ENCODE peak calls at places on chromosomes 16 and 17, in seven cellular contexts. One of them, this sample, is unnamed.

GRCh38 chr17:6279659-6280058 is 155.3 kb downstream of the AIPL1 start:
- DNase-seq in mammary epithelial cell: peak; percentile 88
- DNase-seq in GM12878: no peak
- DNase-seq in stomach: no peak
- DNase-seq in thoracic aorta: no peak
- DNase-seq in sigmoid colon: no peak
- DNase-seq in kidney: no peak
- DNase-seq in this sample: no peak

GRCh38 chr17:55273579-55274370 is 9.0 kb downstream of the HLF start:
- DNase-seq in mammary epithelial cell: peak; percentile 68
- DNase-seq in GM12878: no peak
- DNase-seq in stomach: peak; percentile 84
- DNase-seq in thoracic aorta: peak; percentile 62
- DNase-seq in sigmoid colon: peak; percentile 93
- DNase-seq in kidney: peak; percentile 92
- DNase-seq in this sample: no peak

GRCh38 chr17:61401280-61402072 is 1.8 kb downstream of the TBX2 start:
- DNase-seq in mammary epithelial cell: no peak
- DNase-seq in GM12878: no peak
- DNase-seq in stomach: no peak
- DNase-seq in thoracic aorta: no peak
- DNase-seq in sigmoid colon: no peak
- DNase-seq in kidney: peak; percentile 67
- DNase-seq in this sample: no peak

GRCh38 chr16:83059237-83059636 is 432.5 kb downstream of the CDH13 start:
- DNase-seq in mammary epithelial cell: peak; percentile 36
- DNase-seq in GM12878: no peak
- DNase-seq in stomach: no peak
- DNase-seq in thoracic aorta: no peak
- DNase-seq in sigmoid colon: no peak
- DNase-seq in kidney: no peak
- DNase-seq in this sample: no peak

GRCh38 chr16:11613381-11614303 is 26.9 kb upstream of the LITAF start:
- DNase-seq in mammary epithelial cell: peak; percentile 94
- DNase-seq in GM12878: no peak
- DNase-seq in stomach: peak; percentile 69
- DNase-seq in thoracic aorta: no peak
- DNase-seq in sigmoid colon: peak; percentile 81
- DNase-seq in kidney: peak; percentile 83
- DNase-seq in this sample: peak; percentile 91

GRCh38 chr16:50743575-50744225 is 1.8 kb downstream of the CYLD start:
- DNase-seq in mammary epithelial cell: no peak
- DNase-seq in GM12878: no peak
- DNase-seq in stomach: no peak
- DNase-seq in thoracic aorta: no peak
- DNase-seq in sigmoid colon: no peak
- DNase-seq in kidney: no peak
- DNase-seq in this sample: no peak

GRCh38 chr17:66633322-66633965 is 201.5 kb upstream of the CACNG5 start:
- DNase-seq in mammary epithelial cell: no peak
- DNase-seq in GM12878: no peak
- DNase-seq in stomach: no peak
- DNase-seq in thoracic aorta: no peak
- DNase-seq in sigmoid colon: no peak
- DNase-seq in kidney: no peak
- DNase-seq in this sample: no peak

GRCh38 chr16:66222756-66223155 is 143.7 kb upstream of the CDH5 start:
- DNase-seq in mammary epithelial cell: no peak
- DNase-seq in GM12878: no peak
- DNase-seq in stomach: no peak
- DNase-seq in thoracic aorta: no peak
- DNase-seq in sigmoid colon: peak; percentile 10
- DNase-seq in kidney: no peak
- DNase-seq in this sample: no peak

GRCh38 chr16:79071424-79071823 is 529.1 kb downstream of the MAF start:
- DNase-seq in mammary epithelial cell: peak; percentile 25
- DNase-seq in GM12878: no peak
- DNase-seq in stomach: no peak
- DNase-seq in thoracic aorta: no peak
- DNase-seq in sigmoid colon: peak; percentile 79
- DNase-seq in kidney: no peak
- DNase-seq in this sample: no peak

GRCh38 chr17:27417596-27418365 is 38.5 kb upstream of the KSR1 start:
- DNase-seq in mammary epithelial cell: no peak
- DNase-seq in GM12878: no peak
- DNase-seq in stomach: no peak
- DNase-seq in thoracic aorta: no peak
- DNase-seq in sigmoid colon: peak; percentile 39
- DNase-seq in kidney: no peak
- DNase-seq in this sample: no peak

GRCh38 chr16:86044241-86044671 is 145.3 kb downstream of the IRF8 start:
- DNase-seq in mammary epithelial cell: no peak
- DNase-seq in GM12878: no peak
- DNase-seq in stomach: peak; percentile 31
- DNase-seq in thoracic aorta: no peak
- DNase-seq in sigmoid colon: peak; percentile 78
- DNase-seq in kidney: peak; percentile 75
- DNase-seq in this sample: peak; percentile 74

GRCh38 chr17:16463341-16464000 is 28.5 kb downstream of the LRRC75A start:
- DNase-seq in mammary epithelial cell: peak; percentile 35
- DNase-seq in GM12878: no peak
- DNase-seq in stomach: peak; percentile 75
- DNase-seq in thoracic aorta: no peak
- DNase-seq in sigmoid colon: no peak
- DNase-seq in kidney: no peak
- DNase-seq in this sample: no peak

GRCh38 chr16:5738586-5738985 is 641.0 kb upstream of the EEF2KMT start:
- DNase-seq in mammary epithelial cell: no peak
- DNase-seq in GM12878: no peak
- DNase-seq in stomach: no peak
- DNase-seq in thoracic aorta: no peak
- DNase-seq in sigmoid colon: no peak
- DNase-seq in kidney: no peak
- DNase-seq in this sample: no peak

GRCh38 chr17:81647640-81648012 is 8.7 kb downstream of the PDE6G start:
- DNase-seq in mammary epithelial cell: no peak
- DNase-seq in GM12878: no peak
- DNase-seq in stomach: no peak
- DNase-seq in thoracic aorta: no peak
- DNase-seq in sigmoid colon: no peak
- DNase-seq in kidney: no peak
- DNase-seq in this sample: no peak

GRCh38 chr17:30954046-30954805 is 16.6 kb upstream of the RNF135 start:
- DNase-seq in mammary epithelial cell: no peak
- DNase-seq in GM12878: no peak
- DNase-seq in stomach: no peak
- DNase-seq in thoracic aorta: no peak
- DNase-seq in sigmoid colon: peak; percentile 63
- DNase-seq in kidney: peak; percentile 63
- DNase-seq in this sample: no peak

GRCh38 chr16:88424536-88425230 is 28.4 kb upstream of the ZFPM1 start:
- DNase-seq in mammary epithelial cell: peak; percentile 21
- DNase-seq in GM12878: no peak
- DNase-seq in stomach: no peak
- DNase-seq in thoracic aorta: no peak
- DNase-seq in sigmoid colon: no peak
- DNase-seq in kidney: no peak
- DNase-seq in this sample: no peak

GRCh38 chr16:88428156-88428555 is 24.9 kb upstream of the ZFPM1 start:
- DNase-seq in mammary epithelial cell: no peak
- DNase-seq in GM12878: no peak
- DNase-seq in stomach: no peak
- DNase-seq in thoracic aorta: no peak
- DNase-seq in sigmoid colon: no peak
- DNase-seq in kidney: no peak
- DNase-seq in this sample: no peak

GRCh38 chr16:88423448-88423850 is 29.6 kb upstream of the ZFPM1 start:
- DNase-seq in mammary epithelial cell: no peak
- DNase-seq in GM12878: no peak
- DNase-seq in stomach: no peak
- DNase-seq in thoracic aorta: no peak
- DNase-seq in sigmoid colon: no peak
- DNase-seq in kidney: no peak
- DNase-seq in this sample: no peak

GRCh38 chr16:88427376-88427775 is 25.7 kb upstream of the ZFPM1 start:
- DNase-seq in mammary epithelial cell: no peak
- DNase-seq in GM12878: no peak
- DNase-seq in stomach: no peak
- DNase-seq in thoracic aorta: no peak
- DNase-seq in sigmoid colon: no peak
- DNase-seq in kidney: no peak
- DNase-seq in this sample: no peak

GRCh38 chr16:88426018-88426417 is 27.1 kb upstream of the ZFPM1 start:
- DNase-seq in mammary epithelial cell: no peak
- DNase-seq in GM12878: no peak
- DNase-seq in stomach: no peak
- DNase-seq in thoracic aorta: no peak
- DNase-seq in sigmoid colon: no peak
- DNase-seq in kidney: no peak
- DNase-seq in this sample: no peak
- H3K9me3 ChIP-seq in mammary epithelial cell: no peaks in the 10 kb centered on the region
- H3K9me3 ChIP-seq in GM12878: no peaks in the 10 kb centered on the region
- H3K9me3 ChIP-seq in stomach: no peaks in the 10 kb centered on the region
- H3K9me3 ChIP-seq in thoracic aorta: no peaks in the 10 kb centered on the region
- H3K9me3 ChIP-seq in sigmoid colon: no peaks in the 10 kb centered on the region
- H3K9me3 ChIP-seq in kidney: no peaks in the 10 kb centered on the region
- H3K9me3 ChIP-seq in this sample: no peaks in the 10 kb centered on the region

GRCh38 chr17:38561416-38562214 is 44.1 kb downstream of the SRCIN1 start:
- DNase-seq in mammary epithelial cell: no peak
- DNase-seq in GM12878: no peak
- DNase-seq in stomach: no peak
- DNase-seq in thoracic aorta: no peak
- DNase-seq in sigmoid colon: no peak
- DNase-seq in kidney: no peak
- DNase-seq in this sample: no peak

GRCh38 chr17:38558751-38559024 is 47.1 kb downstream of the SRCIN1 start:
- DNase-seq in mammary epithelial cell: no peak
- DNase-seq in GM12878: no peak
- DNase-seq in stomach: no peak
- DNase-seq in thoracic aorta: no peak
- DNase-seq in sigmoid colon: no peak
- DNase-seq in kidney: no peak
- DNase-seq in this sample: no peak

GRCh38 chr17:38560503-38561318 is 45.0 kb downstream of the SRCIN1 start:
- DNase-seq in mammary epithelial cell: peak; percentile 14
- DNase-seq in GM12878: no peak
- DNase-seq in stomach: no peak
- DNase-seq in thoracic aorta: no peak
- DNase-seq in sigmoid colon: no peak
- DNase-seq in kidney: no peak
- DNase-seq in this sample: no peak

GRCh38 chr17:38559025-38559879 is 46.5 kb downstream of the SRCIN1 start:
- DNase-seq in mammary epithelial cell: peak; percentile 90
- DNase-seq in GM12878: peak; percentile 47
- DNase-seq in stomach: peak; percentile 94
- DNase-seq in thoracic aorta: no peak
- DNase-seq in sigmoid colon: peak; percentile 92
- DNase-seq in kidney: peak; percentile 97
- DNase-seq in this sample: peak; percentile 75

GRCh38 chr17:38559880-38560230 is 45.9 kb downstream of the SRCIN1 start:
- DNase-seq in mammary epithelial cell: no peak
- DNase-seq in GM12878: no peak
- DNase-seq in stomach: no peak
- DNase-seq in thoracic aorta: no peak
- DNase-seq in sigmoid colon: no peak
- DNase-seq in kidney: no peak
- DNase-seq in this sample: no peak
- H3K4me3 ChIP-seq in mammary epithelial cell: no peak overlapping the region
- H3K4me3 ChIP-seq in GM12878: peak overlapping the region; percentile 14
- H3K4me3 ChIP-seq in stomach: peak overlapping the region; percentile 58
- H3K4me3 ChIP-seq in thoracic aorta: peak overlapping the region; percentile 67
- H3K4me3 ChIP-seq in sigmoid colon: no peak overlapping the region
- H3K4me3 ChIP-seq in kidney: no peak overlapping the region
- H3K4me3 ChIP-seq in this sample: no peak overlapping the region

DNA sequence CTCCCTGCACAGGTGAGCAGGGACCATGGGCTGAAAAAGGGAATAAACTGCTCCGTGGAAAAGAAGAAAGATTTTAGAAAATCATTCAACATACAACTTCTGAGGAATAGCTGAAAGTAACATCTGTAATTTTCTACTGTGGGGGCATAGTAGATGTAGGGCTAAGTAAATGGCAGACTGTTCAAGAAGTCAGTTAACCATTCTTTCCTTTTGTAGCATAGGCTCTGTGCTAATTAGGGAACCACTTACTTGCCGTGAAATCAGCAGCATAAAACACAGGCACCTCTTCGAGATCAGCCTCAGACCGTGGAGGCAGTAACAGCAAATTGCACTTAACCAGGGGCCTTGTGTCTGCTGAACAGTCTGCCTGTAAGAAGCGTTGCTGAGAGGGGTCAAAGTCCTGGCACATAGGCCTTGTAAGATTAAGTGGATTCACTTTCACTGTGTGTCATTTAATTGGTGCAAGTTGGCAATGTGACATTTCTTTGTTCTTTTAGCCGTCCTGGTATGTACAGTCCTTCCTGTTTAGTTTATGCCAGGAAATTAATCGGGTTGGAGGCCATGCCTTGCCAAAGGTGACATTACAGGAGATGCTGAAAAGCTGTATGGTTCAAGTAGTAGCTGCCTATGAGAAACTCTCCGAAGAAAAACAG is 10.4 kb downstream of the COG1 start:
- DNase-seq in mammary epithelial cell: no peak
- DNase-seq in GM12878: no peak
- DNase-seq in stomach: peak; percentile 68
- DNase-seq in thoracic aorta: no peak
- DNase-seq in sigmoid colon: no peak
- DNase-seq in kidney: no peak
- DNase-seq in this sample: peak; percentile 39
- H3K27ac ChIP-seq in mammary epithelial cell: no peak overlapping the region
- H3K27ac ChIP-seq in GM12878: no peak overlapping the region
- H3K27ac ChIP-seq in stomach: peak overlapping the region; percentile 54
- H3K27ac ChIP-seq in thoracic aorta: no peak overlapping the region
- H3K27ac ChIP-seq in sigmoid colon: peak overlapping the region; percentile 28
- H3K27ac ChIP-seq in kidney: no peak overlapping the region
- H3K27ac ChIP-seq in this sample: no peak overlapping the region

GRCh38 chr16:43294-43693 is 10.1 kb downstream of the POLR3K start:
- DNase-seq in mammary epithelial cell: no peak
- DNase-seq in GM12878: no peak
- DNase-seq in stomach: no peak
- DNase-seq in thoracic aorta: no peak
- DNase-seq in sigmoid colon: no peak
- DNase-seq in kidney: no peak
- DNase-seq in this sample: no peak

GRCh38 chr16:42069-42457 is 11.3 kb downstream of the POLR3K start:
- DNase-seq in mammary epithelial cell: no peak
- DNase-seq in GM12878: no peak
- DNase-seq in stomach: no peak
- DNase-seq in thoracic aorta: no peak
- DNase-seq in sigmoid colon: no peak
- DNase-seq in kidney: no peak
- DNase-seq in this sample: no peak

GRCh38 chr16:44655-45054 is 8.8 kb downstream of the POLR3K start:
- DNase-seq in mammary epithelial cell: no peak
- DNase-seq in GM12878: no peak
- DNase-seq in stomach: no peak
- DNase-seq in thoracic aorta: no peak
- DNase-seq in sigmoid colon: no peak
- DNase-seq in kidney: no peak
- DNase-seq in this sample: no peak

GRCh38 chr16:38941-39892 is 14.2 kb downstream of the POLR3K start:
- DNase-seq in mammary epithelial cell: peak; percentile 48
- DNase-seq in GM12878: peak; percentile 79
- DNase-seq in stomach: peak; percentile 73
- DNase-seq in thoracic aorta: no peak
- DNase-seq in sigmoid colon: no peak
- DNase-seq in kidney: peak; percentile 84
- DNase-seq in this sample: no peak

GRCh38 chr16:41439-42068 is 11.9 kb downstream of the POLR3K start:
- DNase-seq in mammary epithelial cell: peak; percentile 6
- DNase-seq in GM12878: no peak
- DNase-seq in stomach: no peak
- DNase-seq in thoracic aorta: no peak
- DNase-seq in sigmoid colon: no peak
- DNase-seq in kidney: no peak
- DNase-seq in this sample: no peak
- H3K9me3 ChIP-seq in mammary epithelial cell: no peaks in the 10 kb centered on the region
- H3K9me3 ChIP-seq in GM12878: no peaks in the 10 kb centered on the region
- H3K9me3 ChIP-seq in stomach: no peaks in the 10 kb centered on the region
- H3K9me3 ChIP-seq in thoracic aorta: no peaks in the 10 kb centered on the region
- H3K9me3 ChIP-seq in sigmoid colon: no peaks in the 10 kb centered on the region
- H3K9me3 ChIP-seq in kidney: no peaks in the 10 kb centered on the region
- H3K9me3 ChIP-seq in this sample: no peaks in the 10 kb centered on the region

This sample was measured in SJSA1.